ENCODE peak calls at places on chromosomes 3 and 15, in seven cellular contexts. D is NT2/D1, E is GM12878, S is K562, A is HepG2, J is H1, G is SK-N-SH. L is an unnamed sample.

GRCh38 chr15:84009616-84010015 is 226.0 kb upstream of the GOLGA6L4 start:
- DNase-seq in D (no peak), E (no peak), S (no peak), A (no peak), J (no peak), G (no peak), L (no peak)

GRCh38 chr3:48747703-48748102 is 30.7 kb upstream of the IP6K2 start:
- DNase-seq in D (no peak), E (no peak), S (no peak), A (no peak), J (no peak), G (no peak), L (no peak)

GRCh38 chr3:126155280-126155640 is 25.1 kb downstream of the ALDH1L1 start:
- DNase-seq in D (no peak), E (no peak), S (no peak), A (no peak), J (no peak), G (no peak), L (no peak)

GRCh38 chr15:48855501-48856440 is 22.2 kb upstream of the EID1 start:
- DNase-seq in D (no peak), E (no peak), S (peak), A (peak), J (no peak), G (no peak), L (peak)

GRCh38 chr3:69764861-69765260 is 25.6 kb downstream of the MITF start:
- DNase-seq in D (no peak), E (no peak), S (no peak), A (no peak), J (no peak), G (no peak), L (no peak)

GRCh38 chr3:48739955-48740823 is 23.2 kb upstream of the IP6K2 start:
- DNase-seq in D (peak), E (no peak), S (peak), A (peak), J (peak), G (peak), L (peak)

GRCh38 chr3:172607305-172608121 is 84.3 kb upstream of the TNFSF10 start:
- DNase-seq in D (peak), E (no peak), S (no peak), A (no peak), J (peak), G (no peak), L (no peak)

GRCh38 chr15:25859838-25860645 is 3.1 kb downstream of the ATP10A start:
- DNase-seq in D (no peak), E (no peak), S (no peak), A (no peak), J (no peak), G (no peak), L (no peak)

GRCh38 chr15:47717036-47717611 is at the start of gene SEMA6D:
- DNase-seq in D (no peak), E (no peak), S (no peak), A (peak), J (peak), G (peak), L (no peak)

GRCh38 chr15:67828379-67828968 is 3.2 kb downstream of the SKOR1 start:
- DNase-seq in D (no peak), E (no peak), S (no peak), A (no peak), J (no peak), G (no peak), L (no peak)

GRCh38 chr3:32432711-32433530 is 41.3 kb downstream of the CMTM7 start:
- DNase-seq in D (no peak), E (peak), S (no peak), A (no peak), J (no peak), G (no peak), L (no peak)

GRCh38 chr15:88956906-88957305 is 43.7 kb upstream of the MFGE8 start:
- DNase-seq in D (no peak), E (no peak), S (no peak), A (no peak), J (no peak), G (no peak), L (no peak)

GRCh38 chr15:45112592-45113379 is 1.2 kb downstream of the DUOX2 start:
- DNase-seq in D (no peak), E (no peak), S (no peak), A (no peak), J (no peak), G (peak), L (no peak)

GRCh38 chr15:70558406-70559222 is 204.7 kb downstream of the UACA start:
- DNase-seq in D (no peak), E (no peak), S (no peak), A (no peak), J (no peak), G (no peak), L (no peak)

GRCh38 chr3:30294241-30294667 is 312.1 kb upstream of the TGFBR2 start:
- DNase-seq in D (no peak), E (no peak), S (no peak), A (no peak), J (no peak), G (no peak), L (no peak)

GRCh38 chr3:69294014-69294771 is 91.7 kb downstream of the FRMD4B start:
- DNase-seq in D (no peak), E (no peak), S (no peak), A (no peak), J (no peak), G (no peak), L (no peak)

GRCh38 chr3:195214381-195214780 is 56.6 kb downstream of the XXYLT1 start:
- DNase-seq in D (no peak), E (no peak), S (no peak), A (no peak), J (no peak), G (no peak), L (no peak)

GRCh38 chr3:28601291-28601690 is 252.7 kb upstream of the AZI2 start:
- DNase-seq in D (no peak), E (no peak), S (no peak), A (no peak), J (no peak), G (no peak), L (no peak)

GRCh38 chr3:67077656-67078055 is 79.5 kb downstream of the KBTBD8 start:
- DNase-seq in D (no peak), E (no peak), S (no peak), A (no peak), J (no peak), G (no peak), L (no peak)

GRCh38 chr3:184514151-184514490 is 47.5 kb upstream of the EPHB3 start:
- DNase-seq in D (no peak), E (no peak), S (no peak), A (no peak), J (no peak), G (no peak), L (no peak)

GRCh38 chr15:98322551-98322950 is 325.8 kb upstream of the IGF1R start:
- DNase-seq in D (no peak), E (no peak), S (no peak), A (no peak), J (no peak), G (no peak), L (no peak)

GRCh38 chr3:138686771-138687221 is 78.2 kb downstream of the FAIM start:
- DNase-seq in D (no peak), E (peak), S (no peak), A (peak), J (no peak), G (no peak), L (no peak)

GRCh38 chr3:120393761-120394160 is 44.6 kb upstream of the LRRC58 start:
- DNase-seq in D (no peak), E (no peak), S (no peak), A (no peak), J (no peak), G (no peak), L (no peak)

GRCh38 chr3:128416578-128417150 is 50.0 kb downstream of the DNAJB8 start:
- DNase-seq in D (no peak), E (no peak), S (peak), A (peak), J (no peak), G (peak), L (peak)

GRCh38 chr15:69265347-69265955 is 33.3 kb upstream of the PAQR5 start:
- DNase-seq in D (peak), E (no peak), S (no peak), A (peak), J (no peak), G (no peak), L (peak)

GRCh38 chr15:94135748-94136147 is 95.6 kb upstream of the MCTP2 start:
- DNase-seq in D (no peak), E (no peak), S (no peak), A (no peak), J (no peak), G (no peak), L (no peak)

GRCh38 chr3:64974401-64974800 is 286.6 kb upstream of the ADAMTS9 start:
- DNase-seq in D (no peak), E (no peak), S (no peak), A (no peak), J (no peak), G (no peak), L (no peak)

GRCh38 chr3:18419232-18419631 is 5.9 kb downstream of the SATB1 start:
- DNase-seq in D (no peak), E (no peak), S (no peak), A (no peak), J (no peak), G (no peak), L (no peak)

GRCh38 chr15:44015555-44015954 is 179.5 kb downstream of the FRMD5 start:
- DNase-seq in D (no peak), E (no peak), S (no peak), A (peak), J (no peak), G (no peak), L (no peak)

GRCh38 chr3:37864904-37865303 is 3.2 kb downstream of the CTDSPL start:
- DNase-seq in D (no peak), E (no peak), S (no peak), A (peak), J (no peak), G (no peak), L (no peak)

GRCh38 chr3:24177201-24177600 is 232.1 kb downstream of the NR1D2 start:
- DNase-seq in D (no peak), E (no peak), S (no peak), A (no peak), J (no peak), G (no peak), L (no peak)

GRCh38 chr3:195247863-195248189 is 23.1 kb downstream of the XXYLT1 start:
- DNase-seq in D (no peak), E (no peak), S (no peak), A (no peak), J (no peak), G (no peak), L (no peak)

GRCh38 chr3:50587806-50588758 is 18.8 kb downstream of the HEMK1 start:
- DNase-seq in D (no peak), E (peak), S (no peak), A (peak), J (no peak), G (no peak), L (no peak)

GRCh38 chr3:30659270-30660127 is 53.1 kb downstream of the TGFBR2 start:
- DNase-seq in D (peak), E (no peak), S (no peak), A (peak), J (no peak), G (no peak), L (peak)

GRCh38 chr3:182969277-182969676 is 11.1 kb downstream of the DCUN1D1 start:
- DNase-seq in D (no peak), E (no peak), S (no peak), A (no peak), J (no peak), G (no peak), L (no peak)

GRCh38 chr15:98442379-98442833 is 205.9 kb upstream of the IGF1R start:
- DNase-seq in D (peak), E (no peak), S (peak), A (peak), J (peak), G (peak), L (peak)

GRCh38 chr15:97972366-97972765 is 11.9 kb downstream of the ARRDC4 start:
- DNase-seq in D (no peak), E (no peak), S (no peak), A (no peak), J (no peak), G (peak), L (no peak)

GRCh38 chr3:115401891-115402501 is 221.3 kb upstream of the GAP43 start:
- DNase-seq in D (no peak), E (no peak), S (no peak), A (no peak), J (no peak), G (no peak), L (no peak)

GRCh38 chr3:175911937-175912336 is 1052.8 kb downstream of the NAALADL2 start:
- DNase-seq in D (no peak), E (no peak), S (no peak), A (no peak), J (no peak), G (no peak), L (no peak)

GRCh38 chr3:175919133-175919532 is 1060.0 kb downstream of the NAALADL2 start:
- DNase-seq in D (no peak), E (no peak), S (no peak), A (no peak), J (no peak), G (no peak), L (no peak)

GRCh38 chr3:175914785-175915184 is 1055.7 kb downstream of the NAALADL2 start:
- DNase-seq in D (no peak), E (no peak), S (no peak), A (no peak), J (no peak), G (no peak), L (no peak)

DNA sequence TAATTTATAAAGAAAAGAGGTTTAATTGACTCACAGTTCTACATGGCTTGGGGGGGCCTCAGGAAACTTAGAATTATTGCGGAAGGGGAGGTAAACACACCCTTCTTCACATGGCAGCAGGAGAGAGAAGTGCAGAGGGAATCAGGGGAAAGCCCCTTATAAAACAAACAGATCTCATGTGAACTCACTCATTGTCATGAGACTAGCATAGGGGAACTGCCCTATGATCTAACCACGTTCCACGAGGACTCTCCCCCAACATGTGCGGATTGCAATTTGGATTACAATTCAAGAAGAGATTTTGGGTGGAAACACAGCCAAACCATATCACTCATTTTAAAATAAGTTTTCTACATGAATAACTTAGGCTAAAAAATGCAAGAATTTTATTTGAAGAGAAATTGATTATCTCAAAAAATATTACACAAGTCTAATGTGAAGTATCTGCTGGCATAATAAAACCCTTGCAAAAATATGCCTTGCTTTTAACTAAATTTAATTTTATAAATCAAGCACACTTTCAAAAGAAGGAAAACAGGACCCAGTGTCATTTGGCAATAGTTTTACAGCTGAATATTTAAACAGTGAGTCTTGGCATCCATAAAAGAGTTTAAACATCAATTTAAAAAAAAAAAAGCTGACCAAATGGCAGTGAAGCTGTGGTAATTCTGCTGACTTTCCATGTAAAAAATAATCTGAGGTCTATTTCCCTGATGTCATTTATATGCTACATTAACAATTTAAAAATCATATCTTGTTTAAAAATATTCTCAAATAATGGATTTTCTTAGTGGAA is 1057.2 kb downstream of the NAALADL2 start:
- DNase-seq in D (no peak), E (no peak), S (no peak), A (no peak), J (no peak), G (no peak), L (no peak)
- TF ChIP-seq YY1 in D (no peak), E (no peak), S (no peak), A (no peak), J (no peak), G (no peak), L (no peak)

GRCh38 chr3:168859574-168859973 is 763.9 kb upstream of the GOLIM4 start:
- DNase-seq in D (no peak), E (no peak), S (no peak), A (no peak), J (no peak), G (no peak), L (no peak)

GRCh38 chr3:168860592-168860991 is 764.9 kb upstream of the GOLIM4 start:
- DNase-seq in D (no peak), E (no peak), S (no peak), A (no peak), J (no peak), G (no peak), L (no peak)

GRCh38 chr3:168859143-168859542 is 763.4 kb upstream of the GOLIM4 start:
- DNase-seq in D (no peak), E (no peak), S (no peak), A (peak), J (no peak), G (no peak), L (no peak)

GRCh38 chr3:168858327-168858726 is 762.6 kb upstream of the GOLIM4 start:
- DNase-seq in D (no peak), E (no peak), S (no peak), A (no peak), J (no peak), G (no peak), L (no peak)

DNA sequence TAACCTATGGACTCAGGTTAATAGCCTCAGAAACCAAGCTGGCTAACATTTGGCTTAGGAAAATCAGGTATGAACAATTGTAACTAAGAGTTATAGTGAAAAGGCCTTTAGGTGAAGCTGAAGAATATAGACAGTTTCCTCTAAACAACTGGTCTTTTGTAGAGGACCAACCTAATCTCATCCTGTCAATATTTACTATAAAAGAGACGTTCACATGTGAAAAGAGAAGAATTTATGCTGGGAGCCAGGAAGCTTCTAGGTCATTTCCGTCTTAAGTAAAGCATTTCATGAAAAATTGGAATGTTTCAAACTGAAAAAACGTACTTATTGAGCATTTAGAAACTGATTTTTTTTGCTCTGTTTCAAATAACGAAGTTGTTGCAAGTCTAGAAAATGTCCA is 764.3 kb upstream of the GOLIM4 start:
- DNase-seq in D (no peak), E (no peak), S (no peak), A (peak), J (no peak), G (no peak), L (no peak)
- TF ChIP-seq YY1 in D (no peak), E (no peak), S (no peak), A (no peak), J (no peak), G (no peak), L (no peak)

DNA sequence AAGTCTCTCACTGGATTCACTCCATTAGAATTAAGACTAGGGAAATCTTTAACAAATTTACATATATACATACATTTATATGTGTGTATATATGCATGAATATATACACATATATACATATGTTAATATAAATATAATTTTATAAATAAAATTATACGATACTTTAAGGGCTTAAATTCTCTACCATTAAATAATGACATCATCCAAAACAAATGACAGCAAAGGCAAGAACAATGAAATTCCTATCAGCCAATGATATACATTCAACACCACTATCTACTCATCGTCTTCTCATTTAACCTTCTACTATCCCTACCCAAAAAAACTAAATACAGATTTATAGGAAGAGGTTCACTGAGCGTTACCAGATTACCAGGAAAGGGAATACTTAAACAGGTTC is 152.0 kb downstream of the VPS13C start:
- DNase-seq in D (no peak), E (no peak), S (no peak), A (no peak), J (no peak), G (no peak), L (no peak)
- TF ChIP-seq YY1 in D (no peak), E (no peak), S (no peak), A (no peak), J (no peak), G (no peak), L (no peak)

GRCh38 chr3:137116619-137117018 is 158.8 kb downstream of the IL20RB start:
- DNase-seq in D (no peak), E (no peak), S (no peak), A (no peak), J (no peak), G (no peak), L (no peak)

DNA sequence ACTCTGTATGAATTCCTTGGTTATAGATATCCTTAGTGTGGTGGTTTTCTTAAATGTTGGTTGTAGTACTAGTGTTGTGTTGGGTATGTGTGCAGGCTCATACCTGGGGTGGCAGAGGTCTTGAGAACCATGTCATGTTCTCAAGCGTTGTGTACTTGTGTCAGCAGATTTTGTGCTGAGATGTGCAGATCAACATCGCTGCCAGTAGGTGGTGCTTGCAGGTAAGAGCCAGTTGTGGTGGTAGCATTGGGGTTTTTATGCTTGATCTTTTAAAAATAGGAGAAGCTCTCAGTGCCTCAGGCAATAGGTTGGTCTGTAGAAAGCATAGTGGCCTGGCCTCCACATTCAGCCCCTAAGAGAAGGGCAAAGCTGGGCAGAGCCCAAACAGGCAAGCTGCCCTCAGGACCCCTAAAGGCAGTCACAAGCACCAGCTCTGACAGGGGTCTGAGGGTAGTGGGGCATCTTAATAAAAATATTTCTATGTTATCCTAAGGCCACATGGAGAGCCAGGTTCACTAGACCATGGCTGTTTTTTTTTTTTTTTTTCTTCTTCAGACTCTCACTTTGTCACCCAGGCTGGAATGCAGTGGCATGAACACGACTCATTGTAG is 164.0 kb downstream of the IL20RB start:
- DNase-seq in D (peak), E (peak), S (no peak), A (peak), J (no peak), G (peak), L (peak)
- TF ChIP-seq YY1 in D (no peak), E (peak), S (no peak), A (no peak), J (no peak), G (no peak), L (no peak)

GRCh38 chr3:168888781-168889180 is 774.7 kb downstream of the MECOM start:
- DNase-seq in D (no peak), E (no peak), S (no peak), A (no peak), J (no peak), G (no peak), L (no peak)

GRCh38 chr3:168883145-168883544 is 780.4 kb downstream of the MECOM start:
- DNase-seq in D (no peak), E (no peak), S (no peak), A (no peak), J (no peak), G (no peak), L (no peak)

GRCh38 chr3:168885028-168885427 is 778.5 kb downstream of the MECOM start:
- DNase-seq in D (no peak), E (no peak), S (no peak), A (no peak), J (no peak), G (no peak), L (no peak)

GRCh38 chr3:168881804-168882203 is 781.7 kb downstream of the MECOM start:
- DNase-seq in D (no peak), E (no peak), S (no peak), A (no peak), J (no peak), G (no peak), L (no peak)

GRCh38 chr3:168884353-168884903 is 779.1 kb downstream of the MECOM start:
- DNase-seq in D (no peak), E (no peak), S (no peak), A (no peak), J (no peak), G (no peak), L (no peak)
- TF ChIP-seq YY1 in D (no peak), E (no peak), S (no peak), A (no peak), J (no peak), G (no peak), L (no peak)

L was measured in HCT116.